ENCODE peak calls at places on chromosomes 11 and 22, in four cellular contexts. Y, W, X and O are unnamed samples.
A peak's percentile ranks its signal among the peaks of the same experiment; 100 is the strongest.

GRCh38 chr11:48020092-48020755 is 39.9 kb downstream of the PTPRJ start:
- DNase-seq in X (peak; percentile 61), Y (no peak), W (no peak), O (no peak)

GRCh38 chr11:128920651-128921050 is 22.0 kb downstream of the TP53AIP1 start:
- DNase-seq in Y (no peak), W (no peak), X (no peak), O (no peak)

GRCh38 chr11:27201454-27202302 is 161.1 kb downstream of the BBOX1 start:
- DNase-seq in Y (peak; percentile 76), X (peak; percentile 93), W (peak; percentile 73), O (no peak)

GRCh38 chr11:83011333-83012167 is 60.1 kb downstream of the RAB30 start:
- DNase-seq in X (no peak), W (no peak), Y (no peak), O (no peak)

GRCh38 chr22:25666308-25666707 is 75.7 kb upstream of the MYO18B start:
- DNase-seq in X (no peak), W (no peak), Y (no peak), O (no peak)

GRCh38 chr11:79078999-79079398 is 361.8 kb downstream of the TENM4 start:
- DNase-seq in X (no peak), W (no peak), Y (no peak), O (no peak)

GRCh38 chr11:116732740-116733385 is 39.9 kb downstream of the BUD13 start:
- DNase-seq in X (peak; percentile 72), W (peak; percentile 45), Y (peak; percentile 65), O (peak; percentile 48)

GRCh38 chr22:29987143-29987542 is 93.1 kb upstream of the HORMAD2 start:
- DNase-seq in Y (no peak), X (no peak), W (no peak), O (peak; percentile 27)

GRCh38 chr22:28021116-28021997 is 102.3 kb upstream of the PITPNB start:
- DNase-seq in X (peak; percentile 20), Y (no peak), W (no peak), O (no peak)

GRCh38 chr11:45617886-45618601 is 47.4 kb downstream of the CHST1 start:
- DNase-seq in X (no peak), Y (no peak), W (no peak), O (no peak)

GRCh38 chr11:73582636-73583035 is 15.3 kb downstream of the FAM168A start:
- DNase-seq in W (no peak), X (no peak), Y (no peak), O (no peak)

GRCh38 chr22:48889887-48890692 is 937.6 kb downstream of the BRD1 start:
- DNase-seq in Y (no peak), X (no peak), W (no peak), O (no peak)

GRCh38 chr11:11155962-11156815 is 196.9 kb downstream of the CSNK2A3 start:
- DNase-seq in X (no peak), Y (no peak), W (no peak), O (no peak)

GRCh38 chr11:46285594-46286033 is 8.2 kb downstream of the CREB3L1 start:
- DNase-seq in Y (no peak), X (no peak), W (no peak), O (no peak)

GRCh38 chr11:125517116-125517804 is 21.2 kb upstream of the FEZ1 start:
- DNase-seq in Y (peak; percentile 83), W (no peak), X (no peak), O (no peak)

GRCh38 chr11:67437082-67437821 is at the start of gene PTPRCAP:
- DNase-seq in X (peak; percentile 41), W (no peak), Y (no peak), O (no peak)

GRCh38 chr11:104609297-104609696 is 289.0 kb downstream of the CASP12 start:
- DNase-seq in X (no peak), W (peak; percentile 1), Y (peak; percentile 40), O (peak; percentile 5)

GRCh38 chr11:21412652-21413383 is 743.4 kb downstream of the NELL1 start:
- DNase-seq in X (no peak), Y (no peak), W (no peak), O (no peak)

GRCh38 chr11:21411114-21411513 is 741.7 kb downstream of the NELL1 start:
- DNase-seq in Y (no peak), W (no peak), X (no peak), O (no peak)

GRCh38 chr11:21414928-21415327 is 745.5 kb downstream of the NELL1 start:
- DNase-seq in X (no peak), W (no peak), Y (no peak), O (no peak)

GRCh38 chr11:21410513-21410912 is 741.1 kb downstream of the NELL1 start:
- DNase-seq in W (no peak), Y (no peak), X (no peak), O (no peak)

GRCh38 chr11:21411597-21411996 is 742.2 kb downstream of the NELL1 start:
- DNase-seq in Y (no peak), W (no peak), X (no peak), O (no peak)
- H3K27ac ChIP-seq in Y (no peak overlapping the region), W (no peak overlapping the region), X (no peak overlapping the region), O (no peak overlapping the region)

DNA sequence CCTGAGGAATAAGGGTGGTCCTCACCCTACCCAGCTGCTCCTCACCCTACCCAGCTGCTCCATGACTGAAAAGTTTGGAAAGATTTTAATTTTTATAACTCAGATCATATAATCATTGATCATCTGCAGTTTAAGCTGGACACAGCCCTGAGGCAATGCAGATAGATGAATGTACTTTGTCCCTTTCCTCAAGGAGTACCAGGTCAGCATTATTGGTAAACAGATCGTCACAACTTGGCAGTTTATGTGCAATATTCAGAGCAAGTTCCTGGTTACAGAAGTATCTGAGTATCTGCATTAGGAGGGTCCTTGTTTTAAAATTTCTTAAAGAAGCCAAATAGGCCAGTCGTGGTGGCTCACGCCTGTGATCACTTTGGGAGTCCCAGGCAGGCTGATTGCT is 3.6 kb downstream of the TNRC6B start:
- DNase-seq in X (no peak), Y (no peak), W (no peak), O (no peak)
- H3K27ac ChIP-seq in X (peak overlapping the region; percentile 67), Y (no peak overlapping the region), W (no peak overlapping the region), O (no peak overlapping the region)

GRCh38 chr11:97620012-97620411 is 1230.2 kb downstream of the JRKL start:
- DNase-seq in W (no peak), Y (no peak), X (no peak), O (no peak)

GRCh38 chr11:97617031-97617430 is 1227.2 kb downstream of the JRKL start:
- DNase-seq in Y (no peak), X (no peak), W (no peak), O (no peak)

GRCh38 chr11:97621282-97621681 is 1231.5 kb downstream of the JRKL start:
- DNase-seq in Y (no peak), W (no peak), X (no peak), O (no peak)

DNA sequence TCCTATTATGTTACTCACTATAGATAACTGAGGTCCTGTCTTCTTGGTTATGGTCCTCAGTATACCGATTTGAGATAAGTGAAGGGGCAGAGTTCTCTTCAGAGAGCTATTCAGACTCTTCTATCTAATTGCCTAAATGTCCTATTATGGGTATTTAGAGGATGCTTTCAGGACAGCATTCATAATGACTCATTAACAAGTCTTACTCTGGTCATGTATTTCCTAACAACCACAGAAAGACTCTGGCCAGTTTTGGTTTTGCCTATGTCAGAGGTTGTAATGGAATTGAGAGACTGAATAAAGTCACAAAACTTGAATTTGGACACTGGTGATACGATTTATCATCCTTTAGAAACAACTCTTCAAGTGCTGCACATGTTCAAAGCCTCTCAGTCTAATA is 1233.0 kb downstream of the JRKL start:
- DNase-seq in X (no peak), Y (no peak), W (no peak), O (no peak)
- H3K27ac ChIP-seq in X (no peak overlapping the region), Y (no peak overlapping the region), W (no peak overlapping the region), O (no peak overlapping the region)

GRCh38 chr11:130601141-130601540 is 152.7 kb downstream of the ADAMTS15 start:
- DNase-seq in Y (peak; percentile 84), W (no peak), X (peak; percentile 36), O (no peak)

GRCh38 chr11:130599073-130599654 is 150.7 kb downstream of the ADAMTS15 start:
- DNase-seq in X (peak; percentile 57), Y (no peak), W (no peak), O (peak; percentile 22)

GRCh38 chr11:130600616-130601015 is 152.2 kb downstream of the ADAMTS15 start:
- DNase-seq in W (no peak), X (no peak), Y (no peak), O (no peak)

GRCh38 chr11:130601764-130602163 is 153.3 kb downstream of the ADAMTS15 start:
- DNase-seq in W (no peak), X (no peak), Y (no peak), O (no peak)

DNA sequence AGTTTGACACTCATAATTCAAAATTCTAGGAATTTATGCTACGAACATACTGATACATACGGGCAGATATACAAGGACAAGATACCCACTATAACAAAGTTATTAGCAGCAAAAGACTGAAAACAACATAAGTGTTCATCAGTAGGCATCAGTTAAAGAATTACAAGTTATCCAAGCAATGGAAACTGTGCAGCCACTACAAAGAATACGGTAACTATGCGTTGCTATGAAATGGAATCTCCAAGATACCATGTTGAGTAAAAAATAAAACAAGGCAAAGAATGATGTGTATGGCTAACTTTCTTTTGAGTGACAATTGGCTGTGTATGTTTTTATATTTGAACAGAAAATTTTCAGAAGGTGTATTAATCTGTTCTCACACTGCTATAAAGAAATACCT is 151.7 kb downstream of the ADAMTS15 start:
- DNase-seq in W (no peak), Y (peak; percentile 48), X (no peak), O (no peak)
- H3K27ac ChIP-seq in W (no peak overlapping the region), Y (peak overlapping the region; percentile 51), X (no peak overlapping the region), O (no peak overlapping the region)

GRCh38 chr11:57239348-57239747 is 2.3 kb upstream of the APLNR start:
- DNase-seq in X (no peak), Y (no peak), W (no peak), O (no peak)

GRCh38 chr11:57240007-57240406 is 3.0 kb upstream of the APLNR start:
- DNase-seq in W (no peak), Y (no peak), X (no peak), O (no peak)

GRCh38 chr11:57235761-57236703 is 1.0 kb downstream of the APLNR start:
- DNase-seq in Y (no peak), X (no peak), W (no peak), O (no peak)

GRCh38 chr11:57240757-57241156 is 3.7 kb upstream of the APLNR start:
- DNase-seq in Y (no peak), X (no peak), W (no peak), O (no peak)

GRCh38 chr11:57237204-57237681 is at the start of gene APLNR:
- DNase-seq in Y (no peak), X (no peak), W (no peak), O (no peak)
- H3K27ac ChIP-seq in Y (no peak within 1 kb of the TSS), X (no peak within 1 kb of the TSS), W (no peak within 1 kb of the TSS), O (no peak within 1 kb of the TSS)

GRCh38 chr11:123084454-123084853 is 22.5 kb upstream of the HSPA8 start:
- DNase-seq in W (no peak), Y (no peak), X (no peak), O (no peak)

GRCh38 chr11:123085497-123085896 is 23.6 kb upstream of the HSPA8 start:
- DNase-seq in Y (no peak), X (no peak), W (no peak), O (no peak)

GRCh38 chr11:123080023-123080422 is 18.1 kb upstream of the HSPA8 start:
- DNase-seq in W (no peak), Y (no peak), X (no peak), O (no peak)

GRCh38 chr11:123083623-123084029 is 21.7 kb upstream of the HSPA8 start:
- DNase-seq in X (peak; percentile 76), W (peak; percentile 90), Y (peak; percentile 99), O (no peak)

GRCh38 chr11:123082977-123083376 is 21.0 kb upstream of the HSPA8 start:
- DNase-seq in X (no peak), Y (no peak), W (no peak), O (no peak)
- H3K27ac ChIP-seq in X (peak overlapping the region; percentile 52), Y (peak overlapping the region; percentile 74), W (peak overlapping the region; percentile 38), O (no peak overlapping the region)

GRCh38 chr22:50357222-50357621 is 14.1 kb downstream of the PPP6R2 start:
- DNase-seq in Y (no peak), W (no peak), X (no peak), O (no peak)
- H3K27ac ChIP-seq in Y (no peak overlapping the region), W (no peak overlapping the region), X (no peak overlapping the region), O (no peak overlapping the region)